ENCODE peak calls at places on chromosome 20, in seven cellular contexts. J is neural progenitor cell; C is left lung; I is mesendoderm; A is CD8-positive, alpha-beta memory T cell; N is ovary; L is cardiac muscle cell. D is an unnamed sample. For H3K27me3 and H3K4me1, the result is how much of the 10 kb centered on the place peaks cover.

GRCh38 chr20:46004813-46005505 is 3.7 kb upstream of the MMP9 start:
- DNase-seq in J (no peak), C (peak), I (peak), A (peak), N (no peak), L (no peak), D (peak)

GRCh38 chr20:43265449-43265848 is 75.7 kb upstream of the PTPRT start:
- DNase-seq in J (no peak), C (no peak), I (no peak), A (no peak), N (no peak), L (no peak), D (no peak)

GRCh38 chr20:47950103-47950502 is 164.8 kb upstream of the SULF2 start:
- DNase-seq in J (no peak), C (no peak), I (peak), A (no peak), N (peak), L (peak), D (no peak)

GRCh38 chr20:61435184-61435822 is 183.2 kb downstream of the CDH4 start:
- DNase-seq in J (peak), C (no peak), I (no peak), A (no peak), N (no peak), L (no peak), D (no peak)

GRCh38 chr20:25339608-25340007 is 51.0 kb downstream of the ABHD12 start:
- DNase-seq in J (no peak), C (no peak), I (no peak), A (no peak), N (no peak), L (no peak), D (no peak)

GRCh38 chr20:2707353-2708072 is 14.9 kb downstream of the EBF4 start:
- DNase-seq in J (no peak), C (no peak), I (no peak), A (no peak), N (no peak), L (no peak), D (no peak)

GRCh38 chr20:24690408-24690807 is 221.0 kb downstream of the SYNDIG1 start:
- DNase-seq in J (no peak), C (no peak), I (no peak), A (no peak), N (no peak), L (no peak), D (no peak)

GRCh38 chr20:23340524-23340923 is 10.1 kb upstream of the NXT1 start:
- DNase-seq in J (peak), C (peak), I (peak), A (no peak), N (peak), L (peak), D (no peak)

GRCh38 chr20:47297746-47298145 is 58.8 kb downstream of the ZMYND8 start:
- DNase-seq in J (no peak), C (no peak), I (no peak), A (no peak), N (no peak), L (no peak), D (no peak)

GRCh38 chr20:47355489-47356219 is 845 bp downstream of the ZMYND8 start:
- DNase-seq in J (peak), C (no peak), I (peak), A (no peak), N (no peak), L (no peak), D (no peak)

GRCh38 chr20:61535091-61535490 is 283.0 kb downstream of the CDH4 start:
- DNase-seq in J (no peak), C (no peak), I (no peak), A (no peak), N (no peak), L (no peak), D (no peak)

GRCh38 chr20:21147593-21147992 is 21.7 kb downstream of the KIZ start:
- DNase-seq in J (no peak), C (no peak), I (no peak), A (no peak), N (no peak), L (no peak), D (no peak)

GRCh38 chr20:22070546-22070945 is 365.1 kb downstream of the PAX1 start:
- DNase-seq in J (no peak), C (no peak), I (no peak), A (no peak), N (no peak), L (no peak), D (no peak)

GRCh38 chr20:57880155-57880648 is 170.4 kb upstream of the PMEPA1 start:
- DNase-seq in J (no peak), C (no peak), I (no peak), A (no peak), N (no peak), L (no peak), D (no peak)

GRCh38 chr20:3795511-3796468 is at the start of gene CDC25B:
- DNase-seq in J (peak), C (peak), I (peak), A (peak), N (peak), L (peak), D (peak)

GRCh38 chr20:3222635-3223600 is 13.6 kb downstream of the ITPA start:
- DNase-seq in J (no peak), C (no peak), I (no peak), A (no peak), N (no peak), L (no peak), D (peak)

GRCh38 chr20:24866008-24866407 is 83.1 kb upstream of the CST7 start:
- DNase-seq in J (no peak), C (no peak), I (no peak), A (no peak), N (no peak), L (no peak), D (no peak)

GRCh38 chr20:2817341-2817726 is 1.2 kb downstream of the TMEM239 start:
- DNase-seq in J (no peak), C (no peak), I (no peak), A (no peak), N (no peak), L (no peak), D (no peak)

GRCh38 chr20:33282991-33283555 is at the start of gene BPIFB1:
- DNase-seq in J (no peak), C (no peak), I (peak), A (no peak), N (no peak), L (no peak), D (no peak)

GRCh38 chr20:47013606-47014005 is 119.0 kb downstream of the EYA2 start:
- DNase-seq in J (no peak), C (no peak), I (no peak), A (no peak), N (no peak), L (no peak), D (no peak)

GRCh38 chr20:20360464-20360863 is 7.4 kb upstream of the INSM1 start:
- DNase-seq in J (peak), C (no peak), I (peak), A (no peak), N (no peak), L (peak), D (no peak)

DNA sequence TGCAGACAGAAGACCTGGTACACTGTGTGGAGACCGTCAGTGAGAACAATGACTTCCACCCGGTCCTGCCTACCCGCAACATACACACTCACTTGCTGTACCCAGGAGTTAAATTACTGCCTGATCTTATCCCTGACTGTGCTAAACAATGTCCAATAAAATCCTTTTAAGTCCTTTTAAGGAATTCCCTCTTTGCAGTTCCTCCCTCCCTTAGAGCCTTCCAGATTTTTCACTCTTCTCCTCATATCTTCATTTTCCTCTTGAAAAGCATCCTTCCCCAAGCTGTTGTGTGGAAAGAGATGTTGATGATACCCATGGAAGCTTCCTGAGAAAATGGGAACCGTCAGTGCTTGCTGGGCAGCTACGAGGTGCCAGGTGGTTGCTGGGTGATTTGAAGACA is 3.4 kb upstream of the KCNG1 start:
- DNase-seq in J (no peak), C (no peak), I (no peak), A (no peak), N (no peak), L (no peak), D (no peak)
- H3K27me3 ChIP-seq in J (half or more), C (half or more), I (under half), A (under half), N (under half), L (under half), D (under half)

GRCh38 chr20:50401587-50402343 is 108.4 kb upstream of the PTPN1 start:
- DNase-seq in J (no peak), C (no peak), I (no peak), A (peak), N (no peak), L (no peak), D (no peak)
- H3K4me1 ChIP-seq in J (under half), C (under half), I (under half), A (under half), N (under half), L (under half), D (under half)

GRCh38 chr20:59235226-59235625 is 65.2 kb upstream of the EDN3 start:
- DNase-seq in J (no peak), C (no peak), I (no peak), A (no peak), N (no peak), L (no peak), D (no peak)
- H3K4me3 ChIP-seq in J (no peak), C (no peak), I (no peak), A (no peak), N (no peak), L (no peak), D (no peak)

DNA sequence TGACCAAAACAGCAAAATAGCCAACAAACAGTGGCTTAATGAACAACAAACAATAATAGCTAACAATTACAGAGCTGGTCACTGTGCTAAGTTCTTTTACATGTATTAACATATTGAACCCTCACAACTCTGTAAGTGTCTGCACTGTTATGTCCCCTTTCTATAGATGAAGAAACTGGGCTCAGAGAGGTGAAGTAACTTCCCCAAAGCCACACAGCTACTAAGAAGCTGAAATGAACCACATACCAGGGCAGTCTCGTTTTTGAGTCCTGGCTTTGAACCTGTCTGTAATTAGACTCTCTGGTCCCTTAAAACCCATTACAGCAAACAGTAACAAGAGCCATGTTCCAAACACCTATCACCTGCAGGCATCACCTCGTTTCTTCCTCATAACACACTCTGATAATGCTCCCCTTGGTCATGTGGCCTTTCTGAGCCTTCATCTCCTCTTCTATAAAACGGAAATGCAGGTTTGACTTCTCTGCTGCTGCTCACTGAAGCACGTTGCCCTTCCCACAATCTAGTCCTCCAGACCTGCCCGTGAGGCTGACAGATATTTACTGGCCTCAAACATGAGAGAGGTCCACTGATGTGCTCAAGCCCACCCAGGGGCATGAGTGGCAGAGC is 23.3 kb downstream of the KCNK15 start:
- DNase-seq in J (no peak), C (no peak), I (no peak), A (no peak), N (no peak), L (no peak), D (no peak)
- H3K27me3 ChIP-seq in J (under half), C (under half), I (under half), A (under half), N (under half), L (under half), D (under half)

GRCh38 chr20:63657260-63657936 is 714 bp upstream of the RTEL1 start:
- DNase-seq in J (no peak), C (no peak), I (no peak), A (no peak), N (peak), L (no peak), D (no peak)

GRCh38 chr20:63653041-63653973 is at the start of gene STMN3:
- DNase-seq in J (peak), C (peak), I (peak), A (peak), N (peak), L (peak), D (peak)

GRCh38 chr20:63656451-63656850 is 1.7 kb upstream of the RTEL1 start:
- DNase-seq in J (no peak), C (no peak), I (no peak), A (no peak), N (no peak), L (no peak), D (no peak)

GRCh38 chr20:63653974-63654680 is 903 bp upstream of the STMN3 start:
- DNase-seq in J (no peak), C (no peak), I (no peak), A (no peak), N (no peak), L (no peak), D (no peak)

DNA sequence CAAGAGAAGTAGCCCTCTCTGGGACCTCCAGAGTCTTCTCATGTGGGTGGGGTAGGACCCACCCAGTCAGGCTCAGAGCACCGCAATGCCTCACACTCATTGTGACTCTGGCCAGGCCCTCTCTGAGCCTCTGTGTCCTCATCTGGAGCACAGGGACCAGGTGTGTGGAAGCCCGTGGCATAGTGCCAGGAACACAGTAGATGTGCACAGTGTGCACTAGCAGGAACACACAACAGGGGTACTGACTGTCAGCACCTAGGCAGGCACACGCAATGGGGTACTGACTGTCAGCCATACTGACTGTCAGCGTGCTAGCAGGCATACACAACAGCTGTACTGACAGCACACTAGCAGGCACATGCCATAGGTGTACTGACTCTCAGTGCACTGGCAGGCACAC is 2.0 kb upstream of the STMN3 start:
- DNase-seq in J (no peak), C (no peak), I (no peak), A (no peak), N (no peak), L (no peak), D (no peak)
- H3K4me1 ChIP-seq in J (under half), C (under half), I (under half), A (under half), N (under half), L (under half), D (under half)

DNA sequence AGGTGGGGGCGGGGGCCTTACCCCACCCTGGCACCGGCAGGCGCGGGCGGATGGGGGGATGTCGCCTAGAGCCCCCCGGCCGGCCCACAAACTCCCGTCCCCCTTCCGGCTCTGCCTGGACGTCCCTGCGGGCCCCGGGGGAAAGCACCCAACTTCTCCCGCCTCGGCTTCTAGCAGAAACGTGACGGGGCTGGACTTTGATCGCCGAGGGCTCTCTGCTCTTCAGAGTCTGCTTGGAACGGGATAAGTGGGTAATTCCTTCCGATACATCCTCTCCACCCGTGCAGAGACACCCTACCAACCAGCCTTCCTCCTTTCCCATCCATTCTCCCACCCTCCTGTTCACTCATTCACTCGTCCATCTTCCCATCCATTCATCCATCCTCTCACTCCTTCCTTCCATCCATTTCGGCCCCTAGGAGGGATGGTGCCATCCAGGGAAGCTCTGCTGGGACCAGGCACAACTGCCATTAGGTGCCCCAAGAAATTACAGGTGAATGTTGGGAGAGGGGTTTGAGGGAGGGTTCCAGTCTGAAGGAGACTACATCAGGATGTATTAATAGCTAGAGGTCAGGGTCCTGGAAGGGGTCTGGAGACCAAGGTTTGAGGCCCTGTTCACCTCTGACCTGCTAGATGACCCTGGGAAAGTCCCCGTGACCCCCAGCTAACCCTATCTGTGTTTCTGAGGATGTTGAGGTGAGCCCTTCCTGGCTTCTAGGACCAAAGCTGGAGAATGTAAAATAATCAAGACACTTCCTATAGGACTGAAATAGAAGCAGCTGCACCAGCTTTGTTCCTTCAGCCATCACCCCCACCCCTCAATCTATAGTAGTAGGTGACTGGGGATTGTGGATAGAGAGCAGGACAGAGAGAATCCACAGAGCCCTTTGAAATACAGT is 518 bp downstream of the TTLL9 start:
- DNase-seq in J (no peak), C (no peak), I (no peak), A (no peak), N (peak), L (no peak), D (no peak)
- H3K4me3 ChIP-seq in J (peak), C (peak), I (peak), A (no peak), N (peak), L (peak), D (no peak)

GRCh38 chr20:51244496-51244895 is 221.6 kb upstream of the KCNG1 start:
- DNase-seq in J (no peak), C (no peak), I (no peak), A (no peak), N (no peak), L (no peak), D (no peak)
- H3K27me3 ChIP-seq in J (under half), C (under half), I (under half), A (under half), N (under half), L (under half), D (under half)

GRCh38 chr20:1325173-1326030 is 3.5 kb downstream of the SDCBP2 start:
- DNase-seq in J (peak), C (peak), I (peak), A (peak), N (peak), L (peak), D (peak)
- H3K4me1 ChIP-seq in J (under half), C (under half), I (under half), A (under half), N (under half), L (under half), D (under half)

DNA sequence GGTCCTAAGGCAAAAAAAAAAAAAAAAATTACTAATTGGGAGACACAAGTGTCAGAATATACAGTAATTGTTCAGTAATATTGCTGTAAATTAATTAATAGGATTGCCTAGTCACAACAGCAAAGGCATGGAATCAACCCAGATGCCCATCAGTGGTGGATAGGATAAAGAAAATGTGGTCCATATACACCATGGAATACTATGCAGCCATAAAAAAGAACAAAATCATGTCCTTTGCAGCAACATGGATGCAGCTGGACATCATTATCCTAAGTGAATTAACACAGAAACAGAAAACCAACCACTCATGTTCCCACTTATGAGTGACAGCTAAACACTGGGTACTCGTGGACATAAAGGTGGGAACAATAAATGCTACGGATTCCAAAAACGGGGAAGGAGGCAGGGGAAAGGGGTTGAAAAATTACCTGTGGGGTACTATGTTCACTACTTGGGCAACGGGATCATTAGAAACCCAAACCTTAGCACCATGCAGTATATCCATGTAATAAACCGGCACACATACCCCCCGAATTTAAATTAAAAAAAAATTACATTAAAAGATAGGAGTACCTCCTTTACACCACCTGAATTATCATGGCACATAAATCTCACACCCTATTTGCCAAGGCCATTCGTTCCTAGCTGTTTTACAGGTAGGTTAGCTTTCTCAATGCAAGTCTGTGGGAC is 689 bp upstream of the PFDN4 start:
- DNase-seq in J (no peak), C (no peak), I (no peak), A (no peak), N (no peak), L (no peak), D (no peak)
- H3K4me3 ChIP-seq in J (peak), C (peak), I (no peak), A (peak), N (peak), L (peak), D (peak)